ENCODE peak calls at places on chromosomes 16 and 17, in six cellular contexts. B is NCI-H2107, R is T-helper 1 cell, F is dorsolateral prefrontal cortex, J is mammary epithelial cell, L is A549. Z is an unnamed sample.

GRCh38 chr16:9854665-9855064 is 327.6 kb downstream of the GRIN2A start:
- DNase-seq in J (peak), B (no peak), R (no peak), L (no peak), F (no peak), Z (no peak)

GRCh38 chr17:82863941-82864720 is 24.3 kb upstream of the ZNF750 start:
- DNase-seq in R (peak), B (peak), L (no peak), J (peak), F (no peak), Z (no peak)

GRCh38 chr17:77320046-77320445 is 179.3 kb downstream of the SEC14L1 start:
- DNase-seq in L (no peak), B (no peak), F (no peak), R (no peak), J (peak), Z (no peak)

GRCh38 chr16:3959148-3959547 is 78.6 kb upstream of the CREBBP start:
- DNase-seq in B (no peak), L (no peak), F (no peak), J (peak), R (no peak), Z (no peak)

GRCh38 chr17:64262422-64263260 is at the start of gene TEX2:
- DNase-seq in R (peak), L (peak), F (peak), J (peak), B (no peak), Z (peak)

GRCh38 chr16:89095401-89095974 is 1.8 kb downstream of the ACSF3 start:
- DNase-seq in J (no peak), L (no peak), F (no peak), B (peak), R (no peak), Z (no peak)

GRCh38 chr16:79261461-79261860 is 339.1 kb downstream of the MAF start:
- DNase-seq in L (no peak), R (peak), J (no peak), F (peak), B (no peak), Z (peak)

GRCh38 chr16:14095883-14096551 is 24.9 kb downstream of the MRTFB start:
- DNase-seq in L (no peak), R (no peak), J (peak), F (no peak), B (no peak), Z (no peak)

GRCh38 chr17:2872282-2872681 is 76.0 kb downstream of the RAP1GAP2 start:
- DNase-seq in R (no peak), L (no peak), F (no peak), J (no peak), B (no peak), Z (no peak)

GRCh38 chr16:79089735-79090284 is 510.7 kb downstream of the MAF start:
- DNase-seq in L (no peak), B (no peak), J (no peak), R (peak), F (no peak), Z (no peak)

GRCh38 chr16:13919330-13919682 is 648 bp upstream of the ERCC4 start:
- DNase-seq in B (no peak), R (no peak), J (peak), L (peak), F (no peak), Z (peak)

GRCh38 chr17:41734139-41734948 is at the start of gene HAP1:
- DNase-seq in B (no peak), L (peak), J (peak), R (no peak), F (no peak), Z (peak)

GRCh38 chr17:34542700-34543336 is 36.6 kb upstream of the TMEM132E start:
- DNase-seq in F (peak), J (no peak), R (peak), L (peak), B (no peak), Z (peak)

GRCh38 chr16:2285731-2286191 is 17.8 kb upstream of the RNPS1 start:
- DNase-seq in J (no peak), L (no peak), R (no peak), B (no peak), F (no peak), Z (no peak)

GRCh38 chr17:27956601-27957445 is 63.7 kb upstream of the LYRM9 start:
- DNase-seq in J (no peak), L (no peak), B (no peak), R (no peak), F (no peak), Z (no peak)

GRCh38 chr17:73423159-73423715 is 111.4 kb upstream of the CDC42EP4 start:
- DNase-seq in F (no peak), B (no peak), L (no peak), J (no peak), R (no peak), Z (no peak)

GRCh38 chr17:46135879-46136562 is 57.2 kb downstream of the KANSL1 start:
- DNase-seq in L (no peak), R (no peak), F (no peak), J (no peak), B (no peak), Z (no peak)

GRCh38 chr17:52143536-52143935 is 15.0 kb downstream of the CA10 start:
- DNase-seq in J (no peak), R (no peak), B (no peak), F (no peak), L (no peak), Z (no peak)

GRCh38 chr16:1466968-1467521 is 7.8 kb downstream of the CLCN7 start:
- DNase-seq in R (no peak), J (peak), L (no peak), B (no peak), F (no peak), Z (no peak)

GRCh38 chr17:58970966-58971575 is 135.6 kb downstream of the TRIM37 start:
- DNase-seq in R (no peak), B (no peak), L (no peak), F (no peak), J (no peak), Z (no peak)

GRCh38 chr16:58264961-58265479 is 29.8 kb downstream of the PRSS54 start:
- DNase-seq in B (no peak), R (no peak), J (peak), L (peak), F (no peak), Z (peak)

GRCh38 chr16:89607453-89607852 is 6.0 kb upstream of the DPEP1 start:
- DNase-seq in L (no peak), F (no peak), J (no peak), B (no peak), R (no peak), Z (no peak)

GRCh38 chr17:11241611-11242226 is 706 bp downstream of the SHISA6 start:
- DNase-seq in F (no peak), J (no peak), R (no peak), L (no peak), B (no peak), Z (no peak)

GRCh38 chr16:16127469-16128116 is 95.7 kb downstream of the ABCC6 start:
- DNase-seq in L (peak), R (peak), F (peak), J (peak), B (peak), Z (peak)

GRCh38 chr16:51153275-51153991 is 2.4 kb upstream of the SALL1 start:
- DNase-seq in L (no peak), R (no peak), F (no peak), J (no peak), B (no peak), Z (no peak)

GRCh38 chr16:51592013-51592501 is 441.0 kb upstream of the SALL1 start:
- DNase-seq in R (no peak), L (no peak), B (peak), J (no peak), F (no peak), Z (peak)

GRCh38 chr16:81335669-81336068 is 20.9 kb downstream of the GAN start:
- DNase-seq in R (no peak), B (no peak), L (no peak), J (no peak), F (no peak), Z (no peak)

GRCh38 chr16:15807603-15808009 is 49.2 kb downstream of the MYH11 start:
- DNase-seq in B (no peak), R (no peak), J (no peak), L (no peak), F (no peak), Z (no peak)

GRCh38 chr16:50695017-50696000 is 1.9 kb downstream of the NOD2 start:
- DNase-seq in J (no peak), F (no peak), R (no peak), L (no peak), B (no peak), Z (no peak)

GRCh38 chr17:59712856-59713255 is 5.4 kb downstream of the VMP1 start:
- DNase-seq in F (no peak), L (no peak), R (no peak), J (no peak), B (no peak), Z (no peak)

GRCh38 chr16:84177740-84178070 is 9.2 kb downstream of the TAF1C start:
- DNase-seq in L (no peak), F (no peak), B (no peak), R (no peak), J (peak), Z (no peak)

GRCh38 chr17:6670999-6671398 is 19.4 kb downstream of the C17orf100 start:
- DNase-seq in R (no peak), F (no peak), B (no peak), L (no peak), J (no peak), Z (no peak)

GRCh38 chr17:44575408-44575807 is 18.1 kb downstream of the FZD2 start:
- DNase-seq in L (no peak), F (no peak), R (no peak), J (no peak), B (no peak), Z (no peak)

GRCh38 chr17:60442271-60443201 is 20.2 kb downstream of the CHCT1 start:
- DNase-seq in L (no peak), F (no peak), R (no peak), J (peak), B (no peak), Z (no peak)

Z was measured in HEK293T.